ENCODE peak calls at places on chromosomes 2 and 18, in seven cellular contexts. J is BE2C, U is type B pancreatic cell, R is foreskin fibroblast, P is pancreas, L is SK-N-SH, K is psoas muscle. E is an unnamed sample.

GRCh38 chr2:210268281-210268680 is 43.0 kb upstream of the ACADL start:
- DNase-seq in J (no peak), U (no peak), R (no peak), P (no peak), L (no peak), K (no peak), E (no peak)

GRCh38 chr2:231041061-231041689 is 3.9 kb downstream of the C2orf72 start:
- DNase-seq in J (no peak), U (no peak), R (no peak), P (no peak), L (no peak), K (no peak), E (no peak)

GRCh38 chr2:7552825-7553550 is 635.8 kb downstream of the RNF144A start:
- DNase-seq in J (no peak), U (no peak), R (no peak), P (no peak), L (no peak), K (no peak), E (no peak)

GRCh38 chr2:104388296-104388695 is 465.6 kb upstream of the POU3F3 start:
- DNase-seq in J (no peak), U (no peak), R (no peak), P (no peak), L (no peak), K (no peak), E (no peak)

GRCh38 chr2:147442766-147443165 is 402.1 kb upstream of the ACVR2A start:
- DNase-seq in J (no peak), U (no peak), R (no peak), P (no peak), L (no peak), K (no peak), E (no peak)

GRCh38 chr2:240135706-240136012 is 446 bp downstream of the COPS9 start:
- DNase-seq in J (no peak), U (no peak), R (no peak), P (no peak), L (no peak), K (no peak), E (no peak)

GRCh38 chr2:102114851-102115497 is 27.6 kb upstream of the IL1R1 start:
- DNase-seq in J (no peak), U (no peak), R (no peak), P (no peak), L (no peak), K (peak), E (no peak)

GRCh38 chr18:63986885-63987284 is 17.0 kb downstream of the SERPINB8 start:
- DNase-seq in J (no peak), U (no peak), R (no peak), P (no peak), L (no peak), K (no peak), E (no peak)

GRCh38 chr2:46493241-46493970 is 14.0 kb downstream of the TMEM247 start:
- DNase-seq in J (no peak), U (no peak), R (peak), P (no peak), L (no peak), K (no peak), E (no peak)

GRCh38 chr2:171895781-171896180 is 1.7 kb upstream of the SLC25A12 start:
- DNase-seq in J (no peak), U (no peak), R (peak), P (no peak), L (no peak), K (no peak), E (no peak)

GRCh38 chr2:229370484-229370883 is 99.4 kb upstream of the PID1 start:
- DNase-seq in J (no peak), U (no peak), R (peak), P (no peak), L (no peak), K (no peak), E (no peak)

GRCh38 chr2:100814453-100814852 is 5.5 kb upstream of the NPAS2 start:
- DNase-seq in J (no peak), U (no peak), R (no peak), P (no peak), L (no peak), K (no peak), E (no peak)

GRCh38 chr2:26576565-26577441 is 64.4 kb downstream of the CIB4 start:
- DNase-seq in J (no peak), U (no peak), R (no peak), P (no peak), L (no peak), K (no peak), E (no peak)

GRCh38 chr2:58834404-58834803 is 593.3 kb upstream of the FANCL start:
- DNase-seq in J (no peak), U (no peak), R (peak), P (no peak), L (no peak), K (no peak), E (peak)

DNA sequence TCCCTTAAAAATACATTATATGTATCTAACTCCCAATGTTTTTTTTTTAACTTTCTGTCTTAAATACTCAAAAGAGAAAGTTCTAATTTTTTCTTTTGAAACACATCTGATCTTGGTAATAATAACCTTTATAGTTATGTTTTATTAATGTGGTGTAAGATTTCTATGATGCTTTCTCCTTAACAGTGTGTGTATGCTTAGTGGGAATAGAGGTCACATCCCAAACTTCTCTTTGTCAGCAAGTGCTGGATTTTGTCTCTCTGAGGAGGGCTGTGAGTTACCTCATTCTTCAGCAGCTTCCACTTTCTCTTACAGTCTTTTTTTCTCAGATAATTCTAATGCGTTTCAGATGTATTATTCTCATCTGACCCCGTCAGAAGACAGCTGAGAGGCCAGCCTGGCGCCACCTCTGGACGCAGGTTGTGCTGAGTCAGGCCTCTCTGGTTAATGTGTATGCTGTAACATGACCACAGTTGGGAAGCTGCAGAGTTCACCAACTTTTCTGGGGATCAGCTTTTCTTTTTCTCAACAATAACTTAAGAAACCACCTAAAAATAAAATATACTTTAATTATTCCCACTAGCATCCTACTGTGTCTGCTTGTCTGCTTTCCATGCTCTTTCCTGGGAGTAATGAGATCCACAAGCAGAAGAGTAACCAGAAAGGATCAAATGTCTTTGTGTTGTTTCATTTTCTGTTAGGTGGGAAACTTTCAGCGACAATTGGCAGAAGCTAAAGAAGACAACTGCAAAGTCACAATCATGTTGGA is 79.5 kb downstream of the CCDC150 start:
- DNase-seq in J (peak), U (peak), R (peak), P (peak), L (peak), K (peak), E (no peak)
- TF ChIP-seq CTCF in J (peak), U (peak), R (peak), P (no peak), L (peak), K (no peak), E (peak)

GRCh38 chr18:35024196-35024595 is 17.0 kb upstream of the MAPRE2 start:
- DNase-seq in J (no peak), U (no peak), R (peak), P (no peak), L (no peak), K (no peak), E (no peak)

GRCh38 chr18:35028556-35028955 is 12.7 kb upstream of the MAPRE2 start:
- DNase-seq in J (no peak), U (no peak), R (peak), P (no peak), L (no peak), K (no peak), E (no peak)

GRCh38 chr18:35027206-35027605 is 14.0 kb upstream of the MAPRE2 start:
- DNase-seq in J (no peak), U (no peak), R (no peak), P (no peak), L (no peak), K (no peak), E (no peak)

GRCh38 chr18:35024965-35025364 is 16.2 kb upstream of the MAPRE2 start:
- DNase-seq in J (no peak), U (no peak), R (peak), P (peak), L (no peak), K (peak), E (no peak)

DNA sequence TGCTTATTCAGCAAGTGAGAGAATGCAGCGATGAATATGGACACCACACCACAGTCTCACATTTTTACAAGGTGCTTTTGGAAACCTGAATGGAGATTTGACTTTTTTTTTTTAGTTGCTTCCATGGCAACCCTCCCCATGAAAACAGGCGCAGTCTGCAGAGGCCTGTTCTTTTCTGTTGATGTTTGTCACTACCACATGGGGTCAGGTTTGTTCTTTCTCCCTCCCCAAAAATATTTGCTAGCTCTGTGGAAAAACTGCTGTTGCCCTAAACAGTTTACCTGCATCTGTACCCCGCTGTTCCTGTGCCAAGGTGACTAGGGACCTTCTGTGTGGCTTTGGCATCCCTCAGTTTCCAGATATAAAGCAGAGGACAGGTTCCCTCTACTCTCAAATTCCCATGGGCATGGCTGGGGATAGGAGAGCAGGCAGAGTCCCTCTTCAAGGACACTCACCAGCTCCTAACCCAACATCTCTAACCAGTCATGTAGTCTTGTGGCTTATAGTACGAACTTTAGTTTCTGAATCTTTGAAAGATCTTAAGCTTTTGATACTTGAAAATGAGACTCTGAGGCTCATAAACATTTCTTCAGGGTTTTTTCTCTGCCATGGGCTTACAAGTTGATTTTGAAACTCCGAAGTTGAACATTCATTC is 14.7 kb upstream of the MAPRE2 start:
- DNase-seq in J (no peak), U (no peak), R (peak), P (no peak), L (peak), K (no peak), E (no peak)
- TF ChIP-seq CTCF in J (peak), U (no peak), R (no peak), P (no peak), L (peak), K (no peak), E (no peak)

DNA sequence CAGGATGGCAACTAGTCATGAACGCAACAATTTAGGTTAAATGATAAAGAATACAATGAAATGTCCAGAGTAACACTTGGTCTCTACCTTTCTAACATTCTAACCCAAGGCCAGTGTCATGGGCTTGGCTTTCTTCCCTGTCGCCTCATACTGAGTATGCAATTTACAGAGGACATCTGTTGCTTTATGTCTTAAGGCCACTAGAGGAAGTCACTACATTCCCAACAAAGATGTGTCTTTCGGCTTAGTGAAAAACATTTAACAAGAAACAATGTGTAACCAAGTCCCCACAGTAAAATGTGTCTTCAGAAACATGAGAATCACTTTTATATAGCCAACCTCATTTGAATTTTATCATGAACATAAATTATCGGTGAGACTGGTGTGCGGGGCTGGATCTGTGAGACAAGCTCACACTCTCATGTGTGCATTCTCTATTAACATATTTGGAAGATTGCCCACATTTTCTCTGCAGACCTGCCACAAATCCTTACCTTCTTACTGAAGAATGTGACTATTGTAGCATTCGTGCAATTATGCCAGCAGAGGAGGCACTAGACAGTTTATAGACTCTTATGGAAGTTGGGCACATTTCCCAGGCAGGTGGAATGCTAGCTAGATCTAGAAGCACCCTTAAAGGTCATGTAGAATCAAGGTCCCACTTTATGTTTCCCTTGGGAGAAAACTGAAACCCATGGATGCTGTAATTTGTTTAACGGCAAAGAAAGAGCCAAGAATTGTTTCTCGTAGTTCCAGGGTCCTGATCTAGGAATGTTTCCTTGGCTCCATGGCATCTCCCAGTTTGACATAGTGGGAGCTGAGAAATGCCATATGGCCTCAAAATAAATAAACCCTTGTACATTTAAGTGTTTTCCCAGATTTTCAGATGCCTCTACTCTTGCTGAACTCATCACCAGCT is 101.8 kb downstream of the CD226 start:
- DNase-seq in J (no peak), U (no peak), R (no peak), P (no peak), L (no peak), K (no peak), E (no peak)
- TF ChIP-seq CTCF in J (no peak), U (no peak), R (no peak), P (no peak), L (no peak), K (no peak), E (no peak)

DNA sequence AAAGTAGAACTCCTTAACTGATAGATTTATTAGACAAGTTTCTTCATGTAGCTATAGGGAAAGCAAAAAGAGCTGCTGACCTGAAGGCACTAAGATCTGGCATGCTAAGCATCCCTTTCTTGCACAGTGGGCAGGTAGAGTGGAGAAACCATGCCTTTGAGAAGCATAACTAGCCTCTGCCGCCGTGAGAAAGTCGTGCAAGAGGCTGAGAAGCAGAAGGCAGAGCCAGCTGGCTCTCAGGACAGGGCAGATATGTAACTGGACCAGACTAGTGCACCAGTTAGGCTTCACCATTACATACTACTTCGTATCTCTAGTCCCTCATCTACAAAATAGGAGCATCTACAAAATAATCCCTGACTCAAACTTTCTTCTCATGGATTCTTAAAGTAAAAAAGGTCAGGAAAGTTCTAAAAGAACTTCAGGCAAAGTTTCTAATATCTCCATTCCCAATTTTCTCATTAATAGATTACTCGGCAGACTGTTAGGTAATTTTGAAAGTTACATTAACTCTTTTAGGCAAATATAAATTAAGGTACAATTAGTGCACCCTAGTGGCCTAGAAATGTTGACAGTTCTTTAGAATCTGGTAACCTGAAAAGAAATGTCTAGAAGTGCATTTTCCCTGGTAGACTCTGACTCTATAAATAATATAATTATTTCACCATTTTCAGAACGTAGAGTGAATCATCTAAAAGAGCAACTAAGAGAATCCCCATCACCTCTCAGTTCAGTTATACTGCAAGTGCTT is 10.3 kb downstream of the ERBB4 start:
- DNase-seq in J (no peak), U (no peak), R (peak), P (no peak), L (no peak), K (no peak), E (no peak)
- TF ChIP-seq CTCF in J (peak), U (no peak), R (peak), P (no peak), L (peak), K (no peak), E (peak)

GRCh38 chr18:12657849-12658829 is at the start of gene SPIRE1:
- DNase-seq in J (peak), U (peak), R (peak), P (peak), L (peak), K (peak), E (peak)
- TF ChIP-seq CTCF in J (no peak), U (no peak), R (no peak), P (no peak), L (no peak), K (no peak), E (peak)

GRCh38 chr2:218873359-218874194 is 7.1 kb upstream of the WNT10A start:
- DNase-seq in J (no peak), U (no peak), R (no peak), P (no peak), L (peak), K (no peak), E (no peak)
- TF ChIP-seq CTCF in J (no peak), U (no peak), R (no peak), P (no peak), L (no peak), K (no peak), E (no peak)

DNA sequence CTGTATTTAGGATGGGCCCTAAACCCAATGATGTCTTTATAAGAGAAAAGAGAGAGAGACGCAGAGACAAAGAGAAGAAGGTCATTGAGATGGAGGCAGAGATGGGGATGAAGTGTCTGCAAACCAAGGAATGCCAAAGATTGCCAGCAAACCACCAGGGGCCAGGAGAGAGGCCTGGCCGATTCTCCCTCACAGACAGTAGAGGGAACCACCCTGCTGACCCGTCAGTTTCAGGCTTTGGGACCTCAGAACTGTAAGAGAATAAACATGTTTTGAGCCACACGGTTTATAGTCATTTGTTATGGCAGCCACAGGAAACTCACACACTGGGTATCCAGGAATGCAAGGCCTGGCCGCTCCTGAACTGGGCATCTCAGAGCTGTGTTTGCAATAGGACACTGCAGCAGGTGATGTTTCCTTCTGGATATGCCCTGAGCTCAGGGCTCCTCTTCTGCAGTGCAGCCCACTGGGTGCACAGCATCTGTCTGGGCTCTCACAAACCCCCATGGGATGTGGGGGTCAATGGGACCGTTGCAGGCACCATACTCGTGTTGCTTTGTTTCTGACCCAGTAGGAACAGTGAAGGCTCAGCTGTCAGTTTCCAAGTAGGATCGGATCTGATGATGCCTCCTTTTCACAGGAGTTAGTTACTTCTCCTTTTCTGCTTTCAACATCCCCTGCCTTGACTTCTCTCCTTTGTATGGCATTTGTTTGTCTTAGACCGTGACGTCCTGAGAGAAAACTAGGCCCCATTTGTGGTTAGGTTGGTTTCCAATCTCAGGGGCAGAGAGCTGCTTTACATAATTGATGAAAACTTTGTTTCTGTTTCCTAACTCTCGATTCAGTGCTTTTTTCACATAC is 20.8 kb downstream of the PTPN18 start:
- DNase-seq in J (no peak), U (no peak), R (no peak), P (no peak), L (no peak), K (no peak), E (no peak)
- TF ChIP-seq CTCF in J (no peak), U (no peak), R (no peak), P (no peak), L (no peak), K (no peak), E (peak)

DNA sequence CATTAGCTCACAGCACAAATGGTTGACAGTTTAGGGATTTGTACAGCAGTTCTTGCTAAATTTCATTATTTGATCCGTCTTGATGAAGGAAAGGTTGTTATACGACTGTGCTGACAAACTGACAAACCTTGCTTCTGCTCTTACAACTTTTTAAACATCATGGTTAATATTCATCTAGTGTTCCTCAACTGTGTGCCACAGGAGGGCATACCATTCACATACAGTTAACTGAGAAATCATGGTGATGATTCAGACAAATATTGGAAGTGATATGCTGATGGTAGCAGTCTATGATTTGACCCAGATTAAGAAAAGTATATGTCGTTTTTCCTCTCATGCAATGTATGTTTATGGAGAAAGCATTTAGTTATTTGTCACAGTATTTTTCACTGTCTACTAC is 129.8 kb upstream of the FSIP2 start:
- DNase-seq in J (peak), U (no peak), R (no peak), P (no peak), L (peak), K (no peak), E (no peak)
- TF ChIP-seq CTCF in J (peak), U (no peak), R (no peak), P (no peak), L (peak), K (no peak), E (no peak)

GRCh38 chr2:37324786-37325624 is at the start of gene PRKD3:
- DNase-seq in J (no peak), U (peak), R (peak), P (peak), L (peak), K (peak), E (peak)
- TF ChIP-seq CTCF in J (no peak), U (no peak), R (no peak), P (no peak), L (no peak), K (no peak), E (no peak)

GRCh38 chr2:121748202-121748601 is 7.2 kb upstream of the TSN start:
- DNase-seq in J (peak), U (no peak), R (peak), P (no peak), L (no peak), K (no peak), E (no peak)
- TF ChIP-seq CTCF in J (peak), U (peak), R (peak), P (no peak), L (peak), K (no peak), E (peak)

E was measured in neural crest cell.